ENCODE peak calls at places on chromosomes 7 and 10, in ten cellular contexts. One of them, this sample, is unnamed.

GRCh38 chr7:79593819-79594218 is 140.4 kb upstream of the MAGI2 start:
- DNase-seq in stromal cell of bone marrow: no peak
- DNase-seq in RWPE1: no peak
- DNase-seq in memory B cell: no peak
- DNase-seq in pons: peak
- DNase-seq in Peyer's patch: no peak
- DNase-seq in CD8-positive, alpha-beta memory T cell: no peak
- DNase-seq in transverse colon: no peak
- DNase-seq in DMS 273 treated with DMSO at 0.1 percent for 48 hours: peak
- DNase-seq in HFFc6: no peak
- DNase-seq in this sample: no peak

GRCh38 chr7:20651960-20652544 is 36.6 kb downstream of the ABCB5 start:
- DNase-seq in stromal cell of bone marrow: peak
- DNase-seq in RWPE1: peak
- DNase-seq in memory B cell: no peak
- DNase-seq in pons: peak
- DNase-seq in Peyer's patch: no peak
- DNase-seq in CD8-positive, alpha-beta memory T cell: no peak
- DNase-seq in transverse colon: no peak
- DNase-seq in DMS 273 treated with DMSO at 0.1 percent for 48 hours: no peak
- DNase-seq in HFFc6: no peak
- DNase-seq in this sample: peak

GRCh38 chr10:11557967-11558366 is 53.5 kb downstream of the USP6NL start:
- DNase-seq in stromal cell of bone marrow: no peak
- DNase-seq in RWPE1: no peak
- DNase-seq in memory B cell: no peak
- DNase-seq in pons: no peak
- DNase-seq in Peyer's patch: no peak
- DNase-seq in CD8-positive, alpha-beta memory T cell: no peak
- DNase-seq in transverse colon: no peak
- DNase-seq in DMS 273 treated with DMSO at 0.1 percent for 48 hours: no peak
- DNase-seq in HFFc6: no peak
- DNase-seq in this sample: no peak

GRCh38 chr7:25407053-25407452 is 178.8 kb upstream of the NPVF start:
- DNase-seq in stromal cell of bone marrow: no peak
- DNase-seq in RWPE1: no peak
- DNase-seq in memory B cell: no peak
- DNase-seq in pons: no peak
- DNase-seq in Peyer's patch: no peak
- DNase-seq in CD8-positive, alpha-beta memory T cell: no peak
- DNase-seq in transverse colon: no peak
- DNase-seq in DMS 273 treated with DMSO at 0.1 percent for 48 hours: no peak
- DNase-seq in HFFc6: no peak
- DNase-seq in this sample: no peak

GRCh38 chr7:36047254-36047653 is 105.8 kb upstream of the EEPD1 start:
- DNase-seq in stromal cell of bone marrow: no peak
- DNase-seq in RWPE1: no peak
- DNase-seq in memory B cell: no peak
- DNase-seq in pons: no peak
- DNase-seq in Peyer's patch: no peak
- DNase-seq in CD8-positive, alpha-beta memory T cell: no peak
- DNase-seq in transverse colon: no peak
- DNase-seq in DMS 273 treated with DMSO at 0.1 percent for 48 hours: peak
- DNase-seq in HFFc6: no peak
- DNase-seq in this sample: no peak

GRCh38 chr10:27482984-27483956 is 20.8 kb upstream of the RAB18 start:
- DNase-seq in stromal cell of bone marrow: peak
- DNase-seq in RWPE1: peak
- DNase-seq in memory B cell: no peak
- DNase-seq in pons: no peak
- DNase-seq in Peyer's patch: no peak
- DNase-seq in CD8-positive, alpha-beta memory T cell: no peak
- DNase-seq in transverse colon: no peak
- DNase-seq in DMS 273 treated with DMSO at 0.1 percent for 48 hours: no peak
- DNase-seq in HFFc6: peak
- DNase-seq in this sample: no peak

GRCh38 chr7:130366561-130366960 is 13.7 kb upstream of the CPA1 start:
- DNase-seq in stromal cell of bone marrow: no peak
- DNase-seq in RWPE1: no peak
- DNase-seq in memory B cell: no peak
- DNase-seq in pons: no peak
- DNase-seq in Peyer's patch: peak
- DNase-seq in CD8-positive, alpha-beta memory T cell: no peak
- DNase-seq in transverse colon: no peak
- DNase-seq in DMS 273 treated with DMSO at 0.1 percent for 48 hours: no peak
- DNase-seq in HFFc6: no peak
- DNase-seq in this sample: no peak

GRCh38 chr7:69656890-69657289 is 58.6 kb downstream of the AUTS2 start:
- DNase-seq in stromal cell of bone marrow: peak
- DNase-seq in RWPE1: no peak
- DNase-seq in memory B cell: no peak
- DNase-seq in pons: no peak
- DNase-seq in Peyer's patch: no peak
- DNase-seq in CD8-positive, alpha-beta memory T cell: no peak
- DNase-seq in transverse colon: no peak
- DNase-seq in DMS 273 treated with DMSO at 0.1 percent for 48 hours: no peak
- DNase-seq in HFFc6: no peak
- DNase-seq in this sample: no peak

GRCh38 chr7:99824091-99824490 is 3.7 kb upstream of the CYP3A43 start:
- DNase-seq in stromal cell of bone marrow: no peak
- DNase-seq in RWPE1: no peak
- DNase-seq in memory B cell: no peak
- DNase-seq in pons: no peak
- DNase-seq in Peyer's patch: no peak
- DNase-seq in CD8-positive, alpha-beta memory T cell: no peak
- DNase-seq in transverse colon: no peak
- DNase-seq in DMS 273 treated with DMSO at 0.1 percent for 48 hours: no peak
- DNase-seq in HFFc6: no peak
- DNase-seq in this sample: no peak

GRCh38 chr10:77182803-77183202 is 454.8 kb downstream of the KCNMA1 start:
- DNase-seq in stromal cell of bone marrow: no peak
- DNase-seq in RWPE1: no peak
- DNase-seq in memory B cell: no peak
- DNase-seq in pons: no peak
- DNase-seq in Peyer's patch: no peak
- DNase-seq in CD8-positive, alpha-beta memory T cell: no peak
- DNase-seq in transverse colon: no peak
- DNase-seq in DMS 273 treated with DMSO at 0.1 percent for 48 hours: no peak
- DNase-seq in HFFc6: no peak
- DNase-seq in this sample: no peak

GRCh38 chr10:106133451-106133850 is 1031.1 kb downstream of the SORCS1 start:
- DNase-seq in stromal cell of bone marrow: no peak
- DNase-seq in RWPE1: no peak
- DNase-seq in memory B cell: no peak
- DNase-seq in pons: no peak
- DNase-seq in Peyer's patch: no peak
- DNase-seq in CD8-positive, alpha-beta memory T cell: no peak
- DNase-seq in transverse colon: no peak
- DNase-seq in DMS 273 treated with DMSO at 0.1 percent for 48 hours: no peak
- DNase-seq in HFFc6: no peak
- DNase-seq in this sample: no peak

GRCh38 chr10:58385784-58386112 is 538 bp downstream of the TFAM start:
- DNase-seq in stromal cell of bone marrow: no peak
- DNase-seq in RWPE1: peak
- DNase-seq in memory B cell: no peak
- DNase-seq in pons: peak
- DNase-seq in Peyer's patch: peak
- DNase-seq in CD8-positive, alpha-beta memory T cell: no peak
- DNase-seq in transverse colon: peak
- DNase-seq in DMS 273 treated with DMSO at 0.1 percent for 48 hours: no peak
- DNase-seq in HFFc6: no peak
- DNase-seq in this sample: peak

GRCh38 chr7:43071604-43072003 is 40.8 kb upstream of the HECW1 start:
- DNase-seq in stromal cell of bone marrow: no peak
- DNase-seq in RWPE1: no peak
- DNase-seq in memory B cell: no peak
- DNase-seq in pons: no peak
- DNase-seq in Peyer's patch: no peak
- DNase-seq in CD8-positive, alpha-beta memory T cell: no peak
- DNase-seq in transverse colon: no peak
- DNase-seq in DMS 273 treated with DMSO at 0.1 percent for 48 hours: no peak
- DNase-seq in HFFc6: no peak
- DNase-seq in this sample: no peak

GRCh38 chr7:73901231-73901822 is 40.4 kb downstream of the TMEM270 start:
- DNase-seq in stromal cell of bone marrow: no peak
- DNase-seq in RWPE1: no peak
- DNase-seq in memory B cell: no peak
- DNase-seq in pons: no peak
- DNase-seq in Peyer's patch: no peak
- DNase-seq in CD8-positive, alpha-beta memory T cell: no peak
- DNase-seq in transverse colon: no peak
- DNase-seq in DMS 273 treated with DMSO at 0.1 percent for 48 hours: no peak
- DNase-seq in HFFc6: no peak
- DNase-seq in this sample: no peak

GRCh38 chr10:70493660-70494234 is 15.2 kb downstream of the PALD1 start:
- DNase-seq in stromal cell of bone marrow: no peak
- DNase-seq in RWPE1: no peak
- DNase-seq in memory B cell: peak
- DNase-seq in pons: no peak
- DNase-seq in Peyer's patch: peak
- DNase-seq in CD8-positive, alpha-beta memory T cell: no peak
- DNase-seq in transverse colon: peak
- DNase-seq in DMS 273 treated with DMSO at 0.1 percent for 48 hours: no peak
- DNase-seq in HFFc6: no peak
- DNase-seq in this sample: no peak

GRCh38 chr10:119807960-119808697 is 64.5 kb downstream of the MCMBP start:
- DNase-seq in stromal cell of bone marrow: no peak
- DNase-seq in RWPE1: no peak
- DNase-seq in memory B cell: no peak
- DNase-seq in pons: no peak
- DNase-seq in Peyer's patch: no peak
- DNase-seq in CD8-positive, alpha-beta memory T cell: peak
- DNase-seq in transverse colon: no peak
- DNase-seq in DMS 273 treated with DMSO at 0.1 percent for 48 hours: no peak
- DNase-seq in HFFc6: peak
- DNase-seq in this sample: no peak

GRCh38 chr7:33970566-33970965 is 65.2 kb downstream of the BMPER start:
- DNase-seq in stromal cell of bone marrow: no peak
- DNase-seq in RWPE1: no peak
- DNase-seq in memory B cell: no peak
- DNase-seq in pons: no peak
- DNase-seq in Peyer's patch: no peak
- DNase-seq in CD8-positive, alpha-beta memory T cell: no peak
- DNase-seq in transverse colon: no peak
- DNase-seq in DMS 273 treated with DMSO at 0.1 percent for 48 hours: no peak
- DNase-seq in HFFc6: no peak
- DNase-seq in this sample: no peak

GRCh38 chr7:34320926-34321609 is 336.9 kb upstream of the NPSR1 start:
- DNase-seq in stromal cell of bone marrow: peak
- DNase-seq in RWPE1: peak
- DNase-seq in memory B cell: no peak
- DNase-seq in pons: peak
- DNase-seq in Peyer's patch: peak
- DNase-seq in CD8-positive, alpha-beta memory T cell: peak
- DNase-seq in transverse colon: peak
- DNase-seq in DMS 273 treated with DMSO at 0.1 percent for 48 hours: peak
- DNase-seq in HFFc6: peak
- DNase-seq in this sample: peak

GRCh38 chr7:112411186-112411795 is 39.0 kb upstream of the IFRD1 start:
- DNase-seq in stromal cell of bone marrow: peak
- DNase-seq in RWPE1: peak
- DNase-seq in memory B cell: no peak
- DNase-seq in pons: peak
- DNase-seq in Peyer's patch: no peak
- DNase-seq in CD8-positive, alpha-beta memory T cell: no peak
- DNase-seq in transverse colon: peak
- DNase-seq in DMS 273 treated with DMSO at 0.1 percent for 48 hours: peak
- DNase-seq in HFFc6: peak
- DNase-seq in this sample: peak

GRCh38 chr10:84205049-84205852 is 10.9 kb downstream of the CDHR1 start:
- DNase-seq in stromal cell of bone marrow: peak
- DNase-seq in RWPE1: peak
- DNase-seq in memory B cell: peak
- DNase-seq in pons: peak
- DNase-seq in Peyer's patch: peak
- DNase-seq in CD8-positive, alpha-beta memory T cell: peak
- DNase-seq in transverse colon: peak
- DNase-seq in DMS 273 treated with DMSO at 0.1 percent for 48 hours: peak
- DNase-seq in HFFc6: peak
- DNase-seq in this sample: peak

GRCh38 chr7:73308665-73309214 is at the start of gene NSUN5:
- DNase-seq in stromal cell of bone marrow: peak
- DNase-seq in RWPE1: peak
- DNase-seq in memory B cell: peak
- DNase-seq in pons: peak
- DNase-seq in Peyer's patch: peak
- DNase-seq in CD8-positive, alpha-beta memory T cell: peak
- DNase-seq in transverse colon: peak
- DNase-seq in DMS 273 treated with DMSO at 0.1 percent for 48 hours: peak
- DNase-seq in HFFc6: peak
- DNase-seq in this sample: peak

GRCh38 chr7:151662291-151662690 is 142.6 kb upstream of the RHEB start:
- DNase-seq in stromal cell of bone marrow: no peak
- DNase-seq in RWPE1: no peak
- DNase-seq in memory B cell: no peak
- DNase-seq in pons: no peak
- DNase-seq in Peyer's patch: no peak
- DNase-seq in CD8-positive, alpha-beta memory T cell: no peak
- DNase-seq in transverse colon: no peak
- DNase-seq in DMS 273 treated with DMSO at 0.1 percent for 48 hours: no peak
- DNase-seq in HFFc6: no peak
- DNase-seq in this sample: no peak

GRCh38 chr10:88618496-88618895 is 31.9 kb downstream of the LIPJ start:
- DNase-seq in stromal cell of bone marrow: no peak
- DNase-seq in RWPE1: no peak
- DNase-seq in memory B cell: no peak
- DNase-seq in pons: no peak
- DNase-seq in Peyer's patch: no peak
- DNase-seq in CD8-positive, alpha-beta memory T cell: no peak
- DNase-seq in transverse colon: no peak
- DNase-seq in DMS 273 treated with DMSO at 0.1 percent for 48 hours: no peak
- DNase-seq in HFFc6: no peak
- DNase-seq in this sample: no peak

GRCh38 chr10:96292971-96293909 is 11.0 kb upstream of the DNTT start:
- DNase-seq in stromal cell of bone marrow: peak
- DNase-seq in RWPE1: peak
- DNase-seq in memory B cell: no peak
- DNase-seq in pons: peak
- DNase-seq in Peyer's patch: peak
- DNase-seq in CD8-positive, alpha-beta memory T cell: no peak
- DNase-seq in transverse colon: peak
- DNase-seq in DMS 273 treated with DMSO at 0.1 percent for 48 hours: no peak
- DNase-seq in HFFc6: peak
- DNase-seq in this sample: peak

GRCh38 chr7:108650487-108650886 is 80.8 kb downstream of the DNAJB9 start:
- DNase-seq in stromal cell of bone marrow: peak
- DNase-seq in RWPE1: no peak
- DNase-seq in memory B cell: no peak
- DNase-seq in pons: no peak
- DNase-seq in Peyer's patch: no peak
- DNase-seq in CD8-positive, alpha-beta memory T cell: no peak
- DNase-seq in transverse colon: no peak
- DNase-seq in DMS 273 treated with DMSO at 0.1 percent for 48 hours: no peak
- DNase-seq in HFFc6: no peak
- DNase-seq in this sample: no peak

GRCh38 chr10:42962902-42963231 is 114.0 kb upstream of the RET start:
- DNase-seq in stromal cell of bone marrow: no peak
- DNase-seq in RWPE1: no peak
- DNase-seq in memory B cell: no peak
- DNase-seq in pons: no peak
- DNase-seq in Peyer's patch: no peak
- DNase-seq in CD8-positive, alpha-beta memory T cell: no peak
- DNase-seq in transverse colon: peak
- DNase-seq in DMS 273 treated with DMSO at 0.1 percent for 48 hours: no peak
- DNase-seq in HFFc6: no peak
- DNase-seq in this sample: no peak

GRCh38 chr10:28387141-28387540 is 84.3 kb upstream of the MPP7 start:
- DNase-seq in stromal cell of bone marrow: no peak
- DNase-seq in RWPE1: no peak
- DNase-seq in memory B cell: no peak
- DNase-seq in pons: no peak
- DNase-seq in Peyer's patch: peak
- DNase-seq in CD8-positive, alpha-beta memory T cell: no peak
- DNase-seq in transverse colon: peak
- DNase-seq in DMS 273 treated with DMSO at 0.1 percent for 48 hours: no peak
- DNase-seq in HFFc6: no peak
- DNase-seq in this sample: no peak

GRCh38 chr7:49783446-49783845 is 10.0 kb downstream of the VWC2 start:
- DNase-seq in stromal cell of bone marrow: no peak
- DNase-seq in RWPE1: no peak
- DNase-seq in memory B cell: no peak
- DNase-seq in pons: peak
- DNase-seq in Peyer's patch: no peak
- DNase-seq in CD8-positive, alpha-beta memory T cell: no peak
- DNase-seq in transverse colon: no peak
- DNase-seq in DMS 273 treated with DMSO at 0.1 percent for 48 hours: no peak
- DNase-seq in HFFc6: no peak
- DNase-seq in this sample: no peak